ENCODE peak calls at places on chromosomes 1 and 21, in seven cellular contexts. D is SK-N-SH, Y is GM12892, C is K562, G is HepG2, J is H1, K is GM12891. T is an unnamed sample.

GRCh38 chr1:240424740-240425464 is 187.1 kb downstream of the GREM2 start:
- DNase-seq in D (no peak), Y (no peak), C (no peak), G (no peak), J (no peak), K (no peak), T (no peak)

GRCh38 chr1:210568631-210569030 is 239.9 kb downstream of the HHAT start:
- DNase-seq in D (no peak), Y (no peak), C (no peak), G (no peak), J (no peak), K (no peak), T (no peak)

GRCh38 chr1:54249798-54250497 is 50.0 kb downstream of the MRPL37 start:
- DNase-seq in D (no peak), Y (no peak), C (no peak), G (peak), J (no peak), K (no peak), T (no peak)

GRCh38 chr21:31308584-31308983 is 35.5 kb downstream of the TIAM1 start:
- DNase-seq in D (no peak), Y (no peak), C (no peak), G (no peak), J (no peak), K (no peak), T (no peak)

GRCh38 chr1:86151427-86151826 is 5.1 kb downstream of the COL24A1 start:
- DNase-seq in D (no peak), Y (no peak), C (no peak), G (no peak), J (no peak), K (no peak), T (no peak)

GRCh38 chr1:64967381-64967780 is 1.0 kb upstream of the JAK1 start:
- DNase-seq in D (no peak), Y (no peak), C (no peak), G (no peak), J (no peak), K (no peak), T (no peak)

GRCh38 chr1:194774535-194774934 is 1588.1 kb upstream of the B3GALT2 start:
- DNase-seq in D (no peak), Y (no peak), C (no peak), G (no peak), J (no peak), K (no peak), T (no peak)

GRCh38 chr1:226569879-226570547 is 21.4 kb downstream of the STUM start:
- DNase-seq in D (peak), Y (peak), C (peak), G (peak), J (no peak), K (peak), T (no peak)

GRCh38 chr1:226034482-226034881 is 28.0 kb upstream of the H3-3A start:
- DNase-seq in D (no peak), Y (no peak), C (no peak), G (peak), J (no peak), K (no peak), T (no peak)

GRCh38 chr1:116483481-116484309 is 87.1 kb downstream of the CD58 start:
- DNase-seq in D (peak), Y (no peak), C (no peak), G (no peak), J (no peak), K (no peak), T (no peak)

GRCh38 chr1:14678011-14678638 is 79.6 kb downstream of the KAZN start:
- DNase-seq in D (no peak), Y (no peak), C (no peak), G (no peak), J (no peak), K (no peak), T (no peak)
- TF ChIP-seq TAF1 in D (no peak), Y (no peak), C (no peak), G (no peak), J (no peak), K (no peak), T (no peak)

GRCh38 chr1:9736241-9736640 is 84.7 kb downstream of the PIK3CD start:
- DNase-seq in D (no peak), Y (no peak), C (no peak), G (no peak), J (no peak), K (no peak), T (no peak)

GRCh38 chr1:9735800-9736199 is 84.3 kb downstream of the PIK3CD start:
- DNase-seq in D (no peak), Y (no peak), C (no peak), G (no peak), J (no peak), K (no peak), T (no peak)

GRCh38 chr1:9733160-9733789 is 81.7 kb downstream of the PIK3CD start:
- DNase-seq in D (no peak), Y (no peak), C (no peak), G (no peak), J (no peak), K (no peak), T (no peak)

GRCh38 chr1:9737716-9738115 is 86.0 kb downstream of the CLSTN1 start:
- DNase-seq in D (no peak), Y (no peak), C (no peak), G (no peak), J (no peak), K (no peak), T (no peak)

DNA sequence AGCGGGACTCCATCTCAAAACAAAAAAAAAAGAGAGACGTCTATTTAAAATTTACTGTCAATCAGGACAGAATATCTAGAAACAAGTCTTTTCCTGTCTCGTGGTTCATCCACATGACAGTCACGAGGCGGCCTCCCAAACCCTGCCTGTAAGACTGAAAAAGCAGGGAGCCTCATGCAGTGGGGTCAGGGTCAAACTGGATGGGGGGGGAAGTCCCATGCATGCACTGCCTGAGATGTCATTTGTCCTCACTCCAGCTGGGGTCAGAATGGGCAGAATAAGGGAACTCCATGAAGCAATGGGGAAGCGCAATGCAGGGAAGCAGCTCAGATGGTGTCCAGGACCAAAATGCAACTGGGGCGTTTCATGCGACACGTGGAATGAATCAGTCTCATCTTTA is 85.5 kb downstream of the PIK3CD start:
- DNase-seq in D (no peak), Y (no peak), C (no peak), G (no peak), J (no peak), K (no peak), T (no peak)
- TF ChIP-seq TAF1 in D (no peak), Y (no peak), C (no peak), G (no peak), J (no peak), K (no peak), T (no peak)

GRCh38 chr1:153942766-153943549 is 3.6 kb downstream of the DENND4B start:
- DNase-seq in D (peak), Y (no peak), C (no peak), G (no peak), J (no peak), K (no peak), T (no peak)

GRCh38 chr1:153941826-153942725 is 4.4 kb downstream of the DENND4B start:
- DNase-seq in D (peak), Y (no peak), C (no peak), G (no peak), J (no peak), K (no peak), T (no peak)

GRCh38 chr1:153939476-153939875 is 7.0 kb downstream of the DENND4B start:
- DNase-seq in D (peak), Y (no peak), C (no peak), G (no peak), J (no peak), K (no peak), T (no peak)

GRCh38 chr1:153938996-153939395 is 7.5 kb downstream of the DENND4B start:
- DNase-seq in D (peak), Y (no peak), C (no peak), G (no peak), J (no peak), K (no peak), T (no peak)

DNA sequence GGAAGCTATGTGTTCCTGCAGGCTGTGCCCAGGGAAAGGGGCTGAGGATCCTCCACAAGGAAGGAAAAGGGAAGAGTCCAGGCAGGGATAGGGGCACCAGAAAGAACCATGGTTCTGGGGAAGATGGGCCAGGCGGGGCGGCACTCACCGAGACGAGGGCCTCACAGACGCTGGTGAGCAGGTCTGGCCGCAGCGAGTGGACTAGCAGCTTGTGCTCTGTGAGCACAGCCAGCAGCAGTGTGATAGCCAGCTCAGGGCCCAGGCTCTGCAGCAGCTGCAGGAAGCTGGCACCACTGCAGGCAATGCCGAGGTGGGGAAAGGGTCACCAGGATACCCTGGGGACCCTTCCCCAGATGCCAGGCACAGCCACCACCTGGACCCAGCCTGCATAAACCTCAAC is 5.8 kb downstream of the DENND4B start:
- DNase-seq in D (peak), Y (no peak), C (no peak), G (no peak), J (no peak), K (no peak), T (no peak)
- TF ChIP-seq TAF1 in D (no peak), Y (no peak), C (no peak), G (no peak), J (no peak), K (no peak), T (no peak)

GRCh38 chr1:80925130-80925780 is 875.5 kb upstream of the ADGRL2 start:
- DNase-seq in D (no peak), Y (no peak), C (no peak), G (no peak), J (no peak), K (no peak), T (no peak)

GRCh38 chr1:80931178-80931577 is 869.6 kb upstream of the ADGRL2 start:
- DNase-seq in D (no peak), Y (no peak), C (no peak), G (no peak), J (no peak), K (no peak), T (no peak)

GRCh38 chr1:80924290-80924689 is 876.4 kb upstream of the ADGRL2 start:
- DNase-seq in D (no peak), Y (no peak), C (no peak), G (no peak), J (no peak), K (no peak), T (no peak)

DNA sequence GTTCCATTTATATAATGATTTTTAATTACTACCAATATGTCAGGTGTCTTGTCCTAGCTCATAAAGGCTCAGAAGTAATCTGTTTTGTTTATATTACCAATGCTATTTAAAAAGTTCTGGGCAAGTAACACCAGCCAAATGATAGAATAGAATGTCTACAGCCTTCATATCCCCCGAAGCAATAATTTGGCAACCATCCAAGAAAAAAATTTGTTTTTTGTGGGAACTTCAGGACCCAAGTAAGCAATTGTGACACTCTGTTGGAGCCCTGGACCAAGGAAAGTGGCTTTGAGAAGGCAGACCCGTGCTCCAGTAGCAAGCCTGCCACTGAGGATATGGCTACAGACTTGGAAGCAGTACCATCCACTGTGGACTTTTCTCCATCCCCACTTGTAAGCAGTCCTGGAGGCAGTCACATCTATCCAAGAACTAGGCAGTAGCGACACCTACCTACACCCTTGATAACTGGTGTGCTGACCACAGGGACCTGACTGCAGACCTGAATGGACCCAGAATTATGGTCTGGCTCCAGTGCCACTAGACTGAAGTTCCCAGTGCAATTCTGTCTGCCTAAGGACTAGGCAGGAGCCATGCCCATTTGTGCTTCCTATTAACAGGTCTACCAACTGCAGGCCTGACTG is 870.7 kb upstream of the ADGRL2 start:
- DNase-seq in D (no peak), Y (no peak), C (no peak), G (no peak), J (no peak), K (no peak), T (no peak)
- TF ChIP-seq TAF1 in D (no peak), Y (no peak), C (no peak), G (no peak), J (no peak), K (no peak), T (no peak)

DNA sequence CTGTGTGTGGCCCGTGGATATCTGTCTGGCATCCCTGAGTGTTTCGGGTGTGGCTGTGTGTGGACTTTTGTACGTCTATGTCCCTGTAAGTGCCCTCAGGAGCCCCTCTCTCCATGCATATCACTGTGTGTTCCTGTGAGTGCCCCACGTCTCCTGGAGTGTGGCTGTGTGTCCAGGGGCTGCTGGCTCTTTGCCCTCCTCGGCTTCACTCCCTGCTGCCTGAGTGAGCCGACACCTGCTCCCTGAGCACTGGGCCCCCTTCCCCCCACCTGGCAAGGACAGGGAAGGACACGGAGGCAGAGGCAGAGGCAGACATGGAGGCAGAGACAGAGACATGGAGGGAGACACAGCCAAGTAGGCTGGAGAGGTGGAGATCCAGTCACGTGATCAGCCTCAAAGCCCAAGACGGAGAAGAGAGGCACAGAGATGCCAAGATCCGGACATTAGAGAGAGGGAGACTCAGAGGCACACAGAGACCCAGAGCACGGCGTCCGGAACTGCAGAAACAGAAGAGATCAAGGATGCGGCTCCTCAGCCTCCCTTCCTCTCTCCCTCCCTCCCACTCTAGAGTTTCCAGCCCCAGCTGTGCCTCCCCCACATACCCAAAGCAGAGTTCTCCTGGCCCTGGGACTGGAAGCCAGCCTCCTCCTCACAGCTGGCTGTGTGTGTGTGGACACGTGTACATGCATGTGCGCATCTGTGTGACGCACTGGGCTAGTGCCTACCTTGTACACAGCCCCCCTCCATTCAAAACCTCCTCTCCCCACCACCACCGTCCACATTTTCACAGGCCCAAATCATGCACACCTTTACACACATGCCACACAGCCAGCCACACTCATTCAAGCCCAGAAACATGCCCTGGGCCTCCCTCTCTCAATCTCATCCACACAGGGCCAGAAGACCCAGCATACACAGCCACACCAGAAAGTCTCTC is 39.0 kb upstream of the WASF2 start:
- DNase-seq in D (no peak), Y (no peak), C (peak), G (no peak), J (no peak), K (no peak), T (no peak)
- TF ChIP-seq TAF1 in D (no peak), Y (no peak), C (no peak), G (no peak), J (no peak), K (no peak), T (no peak)

GRCh38 chr1:161427733-161428516 is 60.2 kb upstream of the CFAP126 start:
- DNase-seq in D (peak), Y (no peak), C (peak), G (peak), J (no peak), K (no peak), T (peak)

DNA sequence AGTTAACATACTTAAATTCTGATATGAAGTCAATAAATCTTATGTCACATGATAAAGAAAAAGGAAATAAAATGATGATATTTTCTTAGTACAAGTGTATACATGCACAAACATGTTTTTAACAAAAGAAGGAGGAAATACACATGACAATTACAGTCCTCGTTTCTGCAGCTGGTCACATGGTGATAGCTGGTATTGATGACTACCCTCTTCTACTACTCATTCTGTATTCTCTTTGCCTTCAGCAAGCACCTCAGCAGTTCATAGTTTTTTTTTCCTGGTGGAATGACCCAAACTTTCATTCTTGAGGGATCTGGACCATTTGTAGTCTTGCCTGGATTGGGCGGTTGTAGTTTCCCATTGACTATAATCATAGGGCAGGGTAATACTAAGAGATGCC is 64.4 kb upstream of the CFAP126 start:
- DNase-seq in D (no peak), Y (no peak), C (no peak), G (no peak), J (no peak), K (no peak), T (no peak)
- TF ChIP-seq TAF1 in D (no peak), Y (no peak), C (no peak), G (no peak), J (no peak), K (no peak), T (no peak)

GRCh38 chr1:31736675-31737074 is 27.5 kb downstream of the ADGRB2 start:
- DNase-seq in D (no peak), Y (no peak), C (no peak), G (no peak), J (no peak), K (no peak), T (no peak)
- TF ChIP-seq TAF1 in D (no peak), Y (no peak), C (no peak), G (no peak), J (no peak), K (no peak), T (no peak)

GRCh38 chr1:40898434-40898900 is 36.3 kb upstream of the CITED4 start:
- DNase-seq in D (no peak), Y (no peak), C (no peak), G (no peak), J (no peak), K (no peak), T (peak)

GRCh38 chr1:40895601-40896000 is 33.4 kb upstream of the CITED4 start:
- DNase-seq in D (no peak), Y (no peak), C (peak), G (no peak), J (no peak), K (no peak), T (no peak)

GRCh38 chr1:40899230-40899870 is 37.2 kb upstream of the CITED4 start:
- DNase-seq in D (no peak), Y (no peak), C (no peak), G (no peak), J (no peak), K (no peak), T (no peak)

GRCh38 chr1:40896482-40896881 is 34.3 kb upstream of the CITED4 start:
- DNase-seq in D (no peak), Y (no peak), C (no peak), G (peak), J (no peak), K (no peak), T (no peak)

GRCh38 chr1:40897499-40897898 is 35.3 kb upstream of the CITED4 start:
- DNase-seq in D (no peak), Y (no peak), C (no peak), G (no peak), J (no peak), K (no peak), T (no peak)
- TF ChIP-seq TAF1 in D (no peak), Y (no peak), C (no peak), G (no peak), J (no peak), K (no peak), T (no peak)

DNA sequence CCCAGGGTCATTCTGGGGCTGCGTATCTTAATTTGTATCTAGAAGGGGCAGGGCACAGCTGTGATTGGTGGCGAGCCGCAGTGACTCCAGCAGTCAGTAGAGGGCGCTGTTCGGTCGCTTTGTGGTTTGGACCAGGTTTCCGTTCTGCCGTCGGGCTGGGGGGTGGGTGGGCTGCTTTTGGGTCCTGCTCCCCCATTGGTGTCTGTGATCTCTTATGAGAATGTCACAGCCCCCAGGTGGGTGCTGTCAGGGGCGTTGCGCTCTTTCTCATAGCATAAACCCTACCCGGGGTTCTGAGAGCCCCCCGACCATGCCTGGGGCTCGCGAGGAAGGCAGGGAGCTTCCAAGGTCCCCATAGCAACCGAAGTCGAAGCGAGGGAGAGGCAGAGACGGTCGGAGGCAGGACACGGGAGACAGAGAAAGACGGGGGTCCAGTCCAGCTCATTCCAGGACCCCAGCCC is 5.4 kb downstream of the TFF3 start:
- DNase-seq in D (peak), Y (peak), C (peak), G (no peak), J (no peak), K (peak), T (no peak)
- TF ChIP-seq TAF1 in D (no peak), Y (no peak), C (no peak), G (no peak), J (no peak), K (no peak), T (no peak)